ENCODE peak calls at places on chromosomes 16 and 17, in ten cellular contexts. One of them, this sample, is unnamed.

GRCh38 chr16:68455631-68456030 is 7.3 kb upstream of the SMPD3 start:
- DNase-seq in epithelial cell of esophagus: no peak
- DNase-seq in K562: no peak
- DNase-seq in fibroblast of lung: no peak
- DNase-seq in testis: no peak
- DNase-seq in neural crest cell: no peak
- DNase-seq in B cell: no peak
- DNase-seq in heart left ventricle: no peak
- DNase-seq in pancreas: no peak
- DNase-seq in heart right ventricle: no peak
- DNase-seq in this sample: no peak

GRCh38 chr17:50426814-50427787 is 1.1 kb downstream of the ACSF2 start:
- DNase-seq in epithelial cell of esophagus: peak; percentile 48
- DNase-seq in K562: peak; percentile 53
- DNase-seq in fibroblast of lung: peak; percentile 35
- DNase-seq in testis: peak; percentile 60
- DNase-seq in neural crest cell: no peak
- DNase-seq in B cell: peak; percentile 46
- DNase-seq in heart left ventricle: peak; percentile 15
- DNase-seq in pancreas: no peak
- DNase-seq in heart right ventricle: no peak
- DNase-seq in this sample: peak; percentile 55

GRCh38 chr17:34163681-34164080 is 91.4 kb upstream of the CCL2 start:
- DNase-seq in epithelial cell of esophagus: no peak
- DNase-seq in K562: peak; percentile 17
- DNase-seq in fibroblast of lung: peak; percentile 48
- DNase-seq in testis: peak; percentile 26
- DNase-seq in neural crest cell: no peak
- DNase-seq in B cell: no peak
- DNase-seq in heart left ventricle: no peak
- DNase-seq in pancreas: no peak
- DNase-seq in heart right ventricle: no peak
- DNase-seq in this sample: no peak

GRCh38 chr16:56608876-56609462 is 585 bp downstream of the MT2A start:
- DNase-seq in epithelial cell of esophagus: no peak
- DNase-seq in K562: peak; percentile 29
- DNase-seq in fibroblast of lung: no peak
- DNase-seq in testis: no peak
- DNase-seq in neural crest cell: no peak
- DNase-seq in B cell: no peak
- DNase-seq in heart left ventricle: no peak
- DNase-seq in pancreas: no peak
- DNase-seq in heart right ventricle: no peak
- DNase-seq in this sample: no peak

GRCh38 chr16:65808735-65809134 is 557.8 kb upstream of the CDH5 start:
- DNase-seq in epithelial cell of esophagus: no peak
- DNase-seq in K562: no peak
- DNase-seq in fibroblast of lung: no peak
- DNase-seq in testis: no peak
- DNase-seq in neural crest cell: no peak
- DNase-seq in B cell: no peak
- DNase-seq in heart left ventricle: no peak
- DNase-seq in pancreas: no peak
- DNase-seq in heart right ventricle: no peak
- DNase-seq in this sample: no peak

GRCh38 chr17:4182043-4182442 is 39.0 kb downstream of the CYB5D2 start:
- DNase-seq in epithelial cell of esophagus: no peak
- DNase-seq in K562: no peak
- DNase-seq in fibroblast of lung: no peak
- DNase-seq in testis: no peak
- DNase-seq in neural crest cell: no peak
- DNase-seq in B cell: no peak
- DNase-seq in heart left ventricle: no peak
- DNase-seq in pancreas: no peak
- DNase-seq in heart right ventricle: no peak
- DNase-seq in this sample: no peak

GRCh38 chr17:39114744-39115534 is 36.5 kb downstream of the PLXDC1 start:
- DNase-seq in epithelial cell of esophagus: no peak
- DNase-seq in K562: no peak
- DNase-seq in fibroblast of lung: peak; percentile 25
- DNase-seq in testis: no peak
- DNase-seq in neural crest cell: no peak
- DNase-seq in B cell: no peak
- DNase-seq in heart left ventricle: no peak
- DNase-seq in pancreas: no peak
- DNase-seq in heart right ventricle: no peak
- DNase-seq in this sample: no peak

GRCh38 chr17:66507982-66508760 is 205.8 kb downstream of the PRKCA start:
- DNase-seq in epithelial cell of esophagus: no peak
- DNase-seq in K562: peak; percentile 56
- DNase-seq in fibroblast of lung: peak; percentile 21
- DNase-seq in testis: peak; percentile 24
- DNase-seq in neural crest cell: no peak
- DNase-seq in B cell: no peak
- DNase-seq in heart left ventricle: no peak
- DNase-seq in pancreas: no peak
- DNase-seq in heart right ventricle: no peak
- DNase-seq in this sample: no peak

GRCh38 chr17:29112780-29113295 is 67.4 kb downstream of the MYO18A start:
- DNase-seq in epithelial cell of esophagus: no peak
- DNase-seq in K562: no peak
- DNase-seq in fibroblast of lung: no peak
- DNase-seq in testis: no peak
- DNase-seq in neural crest cell: no peak
- DNase-seq in B cell: no peak
- DNase-seq in heart left ventricle: peak; percentile 52
- DNase-seq in pancreas: peak; percentile 48
- DNase-seq in heart right ventricle: peak; percentile 52
- DNase-seq in this sample: no peak

GRCh38 chr16:70769131-70769530 is 31.8 kb downstream of the VAC14 start:
- DNase-seq in epithelial cell of esophagus: no peak
- DNase-seq in K562: no peak
- DNase-seq in fibroblast of lung: no peak
- DNase-seq in testis: no peak
- DNase-seq in neural crest cell: no peak
- DNase-seq in B cell: no peak
- DNase-seq in heart left ventricle: no peak
- DNase-seq in pancreas: no peak
- DNase-seq in heart right ventricle: no peak
- DNase-seq in this sample: no peak

GRCh38 chr16:23302045-23302956 is at the start of gene SCNN1B:
- DNase-seq in epithelial cell of esophagus: no peak
- DNase-seq in K562: no peak
- DNase-seq in fibroblast of lung: no peak
- DNase-seq in testis: no peak
- DNase-seq in neural crest cell: no peak
- DNase-seq in B cell: no peak
- DNase-seq in heart left ventricle: no peak
- DNase-seq in pancreas: peak; percentile 13
- DNase-seq in heart right ventricle: peak; percentile 21
- DNase-seq in this sample: peak; percentile 59

GRCh38 chr16:55116165-55116894 is 185.7 kb downstream of the IRX5 start:
- DNase-seq in epithelial cell of esophagus: peak; percentile 2
- DNase-seq in K562: no peak
- DNase-seq in fibroblast of lung: no peak
- DNase-seq in testis: no peak
- DNase-seq in neural crest cell: no peak
- DNase-seq in B cell: no peak
- DNase-seq in heart left ventricle: no peak
- DNase-seq in pancreas: no peak
- DNase-seq in heart right ventricle: no peak
- DNase-seq in this sample: no peak

GRCh38 chr16:81486555-81487061 is 42.0 kb downstream of the CMIP start:
- DNase-seq in epithelial cell of esophagus: no peak
- DNase-seq in K562: no peak
- DNase-seq in fibroblast of lung: peak; percentile 84
- DNase-seq in testis: peak; percentile 47
- DNase-seq in neural crest cell: no peak
- DNase-seq in B cell: no peak
- DNase-seq in heart left ventricle: peak; percentile 42
- DNase-seq in pancreas: no peak
- DNase-seq in heart right ventricle: peak; percentile 59
- DNase-seq in this sample: no peak

GRCh38 chr16:76235025-76235424 is 42.2 kb upstream of the CNTNAP4 start:
- DNase-seq in epithelial cell of esophagus: no peak
- DNase-seq in K562: no peak
- DNase-seq in fibroblast of lung: no peak
- DNase-seq in testis: peak; percentile 23
- DNase-seq in neural crest cell: no peak
- DNase-seq in B cell: no peak
- DNase-seq in heart left ventricle: no peak
- DNase-seq in pancreas: no peak
- DNase-seq in heart right ventricle: no peak
- DNase-seq in this sample: no peak

GRCh38 chr16:88004391-88004790 is 53.2 kb downstream of the BANP start:
- DNase-seq in epithelial cell of esophagus: no peak
- DNase-seq in K562: no peak
- DNase-seq in fibroblast of lung: no peak
- DNase-seq in testis: no peak
- DNase-seq in neural crest cell: no peak
- DNase-seq in B cell: no peak
- DNase-seq in heart left ventricle: no peak
- DNase-seq in pancreas: no peak
- DNase-seq in heart right ventricle: no peak
- DNase-seq in this sample: no peak

GRCh38 chr16:88005968-88006367 is 54.7 kb downstream of the BANP start:
- DNase-seq in epithelial cell of esophagus: no peak
- DNase-seq in K562: no peak
- DNase-seq in fibroblast of lung: no peak
- DNase-seq in testis: no peak
- DNase-seq in neural crest cell: no peak
- DNase-seq in B cell: no peak
- DNase-seq in heart left ventricle: no peak
- DNase-seq in pancreas: no peak
- DNase-seq in heart right ventricle: no peak
- DNase-seq in this sample: no peak

GRCh38 chr16:88003316-88003715 is 52.1 kb downstream of the BANP start:
- DNase-seq in epithelial cell of esophagus: no peak
- DNase-seq in K562: no peak
- DNase-seq in fibroblast of lung: no peak
- DNase-seq in testis: no peak
- DNase-seq in neural crest cell: no peak
- DNase-seq in B cell: no peak
- DNase-seq in heart left ventricle: no peak
- DNase-seq in pancreas: no peak
- DNase-seq in heart right ventricle: no peak
- DNase-seq in this sample: no peak

GRCh38 chr16:88003736-88004135 is 52.5 kb downstream of the BANP start:
- DNase-seq in epithelial cell of esophagus: no peak
- DNase-seq in K562: no peak
- DNase-seq in fibroblast of lung: no peak
- DNase-seq in testis: no peak
- DNase-seq in neural crest cell: no peak
- DNase-seq in B cell: no peak
- DNase-seq in heart left ventricle: no peak
- DNase-seq in pancreas: no peak
- DNase-seq in heart right ventricle: no peak
- DNase-seq in this sample: no peak

DNA sequence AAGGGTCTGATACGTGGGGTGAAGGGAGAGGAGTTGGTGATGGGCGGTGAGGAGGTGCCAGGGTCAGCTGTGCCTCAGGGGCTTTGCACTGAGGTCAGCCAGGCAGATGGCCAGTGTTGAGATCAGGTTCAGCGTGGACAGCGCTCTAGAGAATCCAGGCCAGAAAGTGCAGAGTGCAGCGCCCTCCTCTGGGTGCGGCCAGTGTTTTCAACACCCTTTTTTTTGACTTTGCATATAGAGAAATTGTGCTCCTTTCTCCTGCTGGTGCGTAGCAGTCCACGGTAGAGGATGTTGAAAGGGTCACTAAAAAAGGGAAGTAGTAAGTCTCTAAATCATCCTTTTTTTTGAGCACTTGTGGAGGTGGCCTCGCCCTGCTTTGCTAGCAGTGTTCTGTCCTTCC is 53.9 kb downstream of the BANP start:
- DNase-seq in epithelial cell of esophagus: no peak
- DNase-seq in K562: peak; percentile 21
- DNase-seq in fibroblast of lung: no peak
- DNase-seq in testis: no peak
- DNase-seq in neural crest cell: no peak
- DNase-seq in B cell: peak; percentile 62
- DNase-seq in heart left ventricle: no peak
- DNase-seq in pancreas: no peak
- DNase-seq in heart right ventricle: no peak
- DNase-seq in this sample: peak; percentile 50
- TF ChIP-seq CTCF in epithelial cell of esophagus: no peak
- TF ChIP-seq CTCF in K562: peak; percentile 43
- TF ChIP-seq CTCF in fibroblast of lung: no peak
- TF ChIP-seq CTCF in testis: no peak
- TF ChIP-seq CTCF in neural crest cell: peak; percentile 45
- TF ChIP-seq CTCF in B cell: peak; percentile 72
- TF ChIP-seq CTCF in heart left ventricle: no peak
- TF ChIP-seq CTCF in pancreas: no peak
- TF ChIP-seq CTCF in heart right ventricle: peak; percentile 12
- TF ChIP-seq CTCF in this sample: peak; percentile 29

GRCh38 chr17:16027708-16028584 is 28.3 kb downstream of the TTC19 start:
- DNase-seq in epithelial cell of esophagus: peak; percentile 95
- DNase-seq in K562: peak; percentile 37
- DNase-seq in fibroblast of lung: peak; percentile 87
- DNase-seq in testis: no peak
- DNase-seq in neural crest cell: no peak
- DNase-seq in B cell: no peak
- DNase-seq in heart left ventricle: no peak
- DNase-seq in pancreas: no peak
- DNase-seq in heart right ventricle: no peak
- DNase-seq in this sample: peak; percentile 50
- TF ChIP-seq CTCF in epithelial cell of esophagus: no peak
- TF ChIP-seq CTCF in K562: no peak
- TF ChIP-seq CTCF in fibroblast of lung: no peak
- TF ChIP-seq CTCF in testis: no peak
- TF ChIP-seq CTCF in neural crest cell: no peak
- TF ChIP-seq CTCF in B cell: no peak
- TF ChIP-seq CTCF in heart left ventricle: no peak
- TF ChIP-seq CTCF in pancreas: no peak
- TF ChIP-seq CTCF in heart right ventricle: no peak
- TF ChIP-seq CTCF in this sample: no peak

GRCh38 chr16:17921357-17921978 is 415.1 kb downstream of the NPIPA8 start:
- DNase-seq in epithelial cell of esophagus: peak; percentile 21
- DNase-seq in K562: peak; percentile 65
- DNase-seq in fibroblast of lung: no peak
- DNase-seq in testis: peak; percentile 76
- DNase-seq in neural crest cell: peak; percentile 11
- DNase-seq in B cell: peak; percentile 19
- DNase-seq in heart left ventricle: no peak
- DNase-seq in pancreas: peak; percentile 17
- DNase-seq in heart right ventricle: no peak
- DNase-seq in this sample: peak; percentile 44
- TF ChIP-seq CTCF in epithelial cell of esophagus: peak; percentile 15
- TF ChIP-seq CTCF in K562: peak; percentile 71
- TF ChIP-seq CTCF in fibroblast of lung: peak; percentile 27
- TF ChIP-seq CTCF in testis: peak; percentile 71
- TF ChIP-seq CTCF in neural crest cell: peak; percentile 60
- TF ChIP-seq CTCF in B cell: peak; percentile 70
- TF ChIP-seq CTCF in heart left ventricle: peak; percentile 25
- TF ChIP-seq CTCF in pancreas: no peak
- TF ChIP-seq CTCF in heart right ventricle: no peak
- TF ChIP-seq CTCF in this sample: peak; percentile 68

DNA sequence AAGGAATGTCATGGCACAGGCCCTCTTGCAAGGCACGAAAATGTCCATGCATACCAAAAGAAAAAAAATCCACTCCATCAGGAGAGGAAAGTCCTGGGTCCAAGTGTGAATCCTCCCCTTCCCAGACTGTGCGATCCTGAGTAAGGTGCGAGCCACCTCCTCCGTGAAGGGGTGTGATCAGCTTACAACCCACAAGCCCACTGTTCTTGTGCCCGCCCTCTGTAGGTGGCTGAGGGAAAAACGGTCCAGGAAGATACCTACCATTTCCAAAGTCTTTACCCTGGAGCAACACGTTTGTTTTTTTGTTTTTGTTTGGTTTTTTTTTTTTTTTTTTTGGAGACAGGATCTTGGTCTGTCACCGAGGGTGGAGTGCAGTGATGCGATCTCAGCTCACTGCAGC is 116.5 kb downstream of the ZNF423 start:
- DNase-seq in epithelial cell of esophagus: no peak
- DNase-seq in K562: peak; percentile 42
- DNase-seq in fibroblast of lung: no peak
- DNase-seq in testis: no peak
- DNase-seq in neural crest cell: no peak
- DNase-seq in B cell: no peak
- DNase-seq in heart left ventricle: no peak
- DNase-seq in pancreas: no peak
- DNase-seq in heart right ventricle: no peak
- DNase-seq in this sample: no peak
- TF ChIP-seq CTCF in epithelial cell of esophagus: no peak
- TF ChIP-seq CTCF in K562: peak; percentile 25
- TF ChIP-seq CTCF in fibroblast of lung: no peak
- TF ChIP-seq CTCF in testis: no peak
- TF ChIP-seq CTCF in neural crest cell: peak; percentile 22
- TF ChIP-seq CTCF in B cell: no peak
- TF ChIP-seq CTCF in heart left ventricle: no peak
- TF ChIP-seq CTCF in pancreas: no peak
- TF ChIP-seq CTCF in heart right ventricle: no peak
- TF ChIP-seq CTCF in this sample: no peak

This sample was measured in GM13976.